ENCODE peak calls at places on chromosomes 7 and 10, in five cellular contexts. R is fibroblast of lung; J is CD4-positive, CD25-positive, alpha-beta regulatory T cell; F is Peyer's patch; W is aorta. C is an unnamed sample.

GRCh38 chr10:43217563-43218205 is 49.2 kb downstream of the RASGEF1A start:
- DNase-seq in R (no peak), J (no peak), F (no peak), W (peak; percentile 11), C (peak; percentile 3)

GRCh38 chr7:33714208-33714607 is 191.1 kb upstream of the BMPER start:
- DNase-seq in R (no peak), J (no peak), F (no peak), W (no peak), C (no peak)

GRCh38 chr7:41437257-41438196 is 265.4 kb downstream of the INHBA start:
- DNase-seq in R (peak; percentile 30), J (no peak), F (no peak), W (no peak), C (no peak)

GRCh38 chr10:79024716-79025112 is 44.1 kb upstream of the ZMIZ1 start:
- DNase-seq in R (no peak), J (no peak), F (no peak), W (peak; percentile 27), C (no peak)

GRCh38 chr7:76386691-76387260 is 22.7 kb downstream of the SSC4D start:
- DNase-seq in R (peak; percentile 39), J (no peak), F (no peak), W (no peak), C (no peak)

GRCh38 chr7:159149488-159149887 is 4.8 kb upstream of the VIPR2 start:
- DNase-seq in R (no peak), J (no peak), F (no peak), W (no peak), C (no peak)

GRCh38 chr10:13439771-13440708 is 88.8 kb downstream of the BEND7 start:
- DNase-seq in R (peak; percentile 16), J (peak; percentile 37), F (peak; percentile 55), W (peak; percentile 61), C (peak; percentile 51)

GRCh38 chr10:131266936-131267813 is 44.3 kb downstream of the TCERG1L start:
- DNase-seq in R (no peak), J (no peak), F (no peak), W (no peak), C (no peak)

GRCh38 chr7:44463169-44463808 is 27.2 kb downstream of the NUDCD3 start:
- DNase-seq in R (peak; percentile 13), J (no peak), F (no peak), W (no peak), C (no peak)

GRCh38 chr7:148299335-148299734 is 291.2 kb upstream of the C7orf33 start:
- DNase-seq in R (no peak), J (no peak), F (no peak), W (no peak), C (no peak)

GRCh38 chr10:970311-971149 is 17.7 kb upstream of the GTPBP4 start:
- DNase-seq in R (no peak), J (no peak), F (no peak), W (no peak), C (no peak)
- H3K4me1 ChIP-seq in R (peaks cover 4% of the 10 kb centered on the region), J (no peaks in the 10 kb centered on the region), F (no peaks in the 10 kb centered on the region), W (no peaks in the 10 kb centered on the region), C (no peaks in the 10 kb centered on the region)

DNA sequence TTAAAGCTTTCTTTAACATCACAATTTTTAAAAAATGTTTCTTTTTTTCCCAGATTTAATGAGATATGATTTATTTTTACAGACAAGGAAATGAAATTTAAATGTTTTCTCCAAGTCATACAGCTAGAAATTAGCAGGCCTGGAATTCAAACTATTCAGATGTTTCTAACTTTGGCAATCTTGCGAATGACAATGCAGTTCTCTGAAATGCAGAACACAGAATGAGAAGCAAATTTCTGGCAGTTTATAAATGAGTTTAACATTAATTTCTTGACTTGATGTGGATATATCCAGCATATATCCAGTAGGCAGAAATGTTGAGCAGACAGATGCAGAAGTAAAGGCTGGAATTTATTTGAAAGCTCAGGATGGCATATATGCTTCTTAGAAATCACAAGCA is 227.5 kb downstream of the THSD7A start:
- DNase-seq in R (peak; percentile 43), J (no peak), F (no peak), W (no peak), C (no peak)
- H3K4me1 ChIP-seq in R (no peaks in the 10 kb centered on the region), J (no peaks in the 10 kb centered on the region), F (no peaks in the 10 kb centered on the region), W (no peaks in the 10 kb centered on the region), C (peaks cover 20% of the 10 kb centered on the region)

GRCh38 chr7:92590711-92591310 is 621 bp upstream of the FAM133B start:
- DNase-seq in R (no peak), J (no peak), F (no peak), W (no peak), C (no peak)

GRCh38 chr7:92586403-92586802 is 3.8 kb downstream of the FAM133B start:
- DNase-seq in R (peak; percentile 40), J (no peak), F (no peak), W (no peak), C (no peak)

GRCh38 chr7:92584953-92585352 is 5.2 kb downstream of the FAM133B start:
- DNase-seq in R (no peak), J (no peak), F (no peak), W (no peak), C (no peak)

GRCh38 chr7:92589056-92589455 is 1.1 kb downstream of the FAM133B start:
- DNase-seq in R (no peak), J (no peak), F (no peak), W (no peak), C (no peak)

GRCh38 chr7:92588561-92588960 is 1.6 kb downstream of the FAM133B start:
- DNase-seq in R (no peak), J (no peak), F (no peak), W (no peak), C (no peak)
- H3K4me1 ChIP-seq in R (peaks cover 7% of the 10 kb centered on the region), J (peaks cover 43% of the 10 kb centered on the region), F (peaks cover 8% of the 10 kb centered on the region), W (peaks cover 8% of the 10 kb centered on the region), C (peaks cover 55% of the 10 kb centered on the region)

GRCh38 chr10:48381971-48382370 is 75.5 kb downstream of the MAPK8 start:
- DNase-seq in R (no peak), J (no peak), F (no peak), W (no peak), C (no peak)

GRCh38 chr10:48378675-48379074 is 72.2 kb downstream of the MAPK8 start:
- DNase-seq in R (no peak), J (no peak), F (no peak), W (no peak), C (no peak)

GRCh38 chr10:48383393-48383792 is 76.9 kb downstream of the MAPK8 start:
- DNase-seq in R (peak; percentile 54), J (no peak), F (no peak), W (no peak), C (no peak)

GRCh38 chr10:48384699-48384982 is 78.2 kb downstream of the MAPK8 start:
- DNase-seq in R (no peak), J (no peak), F (no peak), W (no peak), C (no peak)

GRCh38 chr10:48382982-48383381 is 76.5 kb downstream of the MAPK8 start:
- DNase-seq in R (no peak), J (no peak), F (no peak), W (no peak), C (no peak)
- H3K4me1 ChIP-seq in R (no peaks in the 10 kb centered on the region), J (no peaks in the 10 kb centered on the region), F (no peaks in the 10 kb centered on the region), W (no peaks in the 10 kb centered on the region), C (no peaks in the 10 kb centered on the region)

GRCh38 chr10:127945948-127946347 is 39.0 kb downstream of the PTPRE start:
- DNase-seq in R (no peak), J (no peak), F (no peak), W (no peak), C (no peak)
- H3K4me1 ChIP-seq in R (no peaks in the 10 kb centered on the region), J (no peaks in the 10 kb centered on the region), F (no peaks in the 10 kb centered on the region), W (peaks cover 5% of the 10 kb centered on the region), C (peaks cover 10% of the 10 kb centered on the region)

C was measured in heart right ventricle.